ENCODE peak calls at places on chromosome 18, in six cellular contexts. One of them, this sample, is unnamed.

GRCh38 chr18:79519751-79520472 is 124.2 kb downstream of the NFATC1 start:
- DNase-seq in IMR-90: peak
- DNase-seq in endothelial cell: peak
- DNase-seq in thoracic aorta: no peak
- DNase-seq in OCI-LY7: peak
- DNase-seq in adrenal gland: peak
- DNase-seq in this sample: no peak

GRCh38 chr18:42578781-42579180 is 536.7 kb downstream of the RIT2 start:
- DNase-seq in IMR-90: no peak
- DNase-seq in endothelial cell: no peak
- DNase-seq in thoracic aorta: no peak
- DNase-seq in OCI-LY7: no peak
- DNase-seq in adrenal gland: no peak
- DNase-seq in this sample: no peak

GRCh38 chr18:56127322-56128099 is 510.9 kb downstream of the TXNL1 start:
- DNase-seq in IMR-90: no peak
- DNase-seq in endothelial cell: no peak
- DNase-seq in thoracic aorta: no peak
- DNase-seq in OCI-LY7: no peak
- DNase-seq in adrenal gland: no peak
- DNase-seq in this sample: no peak

GRCh38 chr18:59067873-59068272 is 71.8 kb upstream of the SEC11C start:
- DNase-seq in IMR-90: peak
- DNase-seq in endothelial cell: peak
- DNase-seq in thoracic aorta: no peak
- DNase-seq in OCI-LY7: peak
- DNase-seq in adrenal gland: no peak
- DNase-seq in this sample: no peak

GRCh38 chr18:26536032-26536431 is 12.3 kb downstream of the KCTD1 start:
- DNase-seq in IMR-90: no peak
- DNase-seq in endothelial cell: no peak
- DNase-seq in thoracic aorta: no peak
- DNase-seq in OCI-LY7: no peak
- DNase-seq in adrenal gland: no peak
- DNase-seq in this sample: no peak

GRCh38 chr18:10500038-10500437 is 25.8 kb upstream of the NAPG start:
- DNase-seq in IMR-90: no peak
- DNase-seq in endothelial cell: no peak
- DNase-seq in thoracic aorta: no peak
- DNase-seq in OCI-LY7: no peak
- DNase-seq in adrenal gland: no peak
- DNase-seq in this sample: no peak

GRCh38 chr18:78986018-78986481 is 6.4 kb downstream of the SALL3 start:
- DNase-seq in IMR-90: no peak
- DNase-seq in endothelial cell: peak
- DNase-seq in thoracic aorta: no peak
- DNase-seq in OCI-LY7: peak
- DNase-seq in adrenal gland: no peak
- DNase-seq in this sample: no peak

GRCh38 chr18:9859232-9859631 is 26.5 kb upstream of the TXNDC2 start:
- DNase-seq in IMR-90: no peak
- DNase-seq in endothelial cell: no peak
- DNase-seq in thoracic aorta: no peak
- DNase-seq in OCI-LY7: no peak
- DNase-seq in adrenal gland: no peak
- DNase-seq in this sample: no peak

GRCh38 chr18:34342960-34343359 is 118.2 kb upstream of the NOL4 start:
- DNase-seq in IMR-90: peak
- DNase-seq in endothelial cell: no peak
- DNase-seq in thoracic aorta: no peak
- DNase-seq in OCI-LY7: no peak
- DNase-seq in adrenal gland: no peak
- DNase-seq in this sample: no peak

GRCh38 chr18:78542204-78542603 is 437.4 kb upstream of the SALL3 start:
- DNase-seq in IMR-90: no peak
- DNase-seq in endothelial cell: no peak
- DNase-seq in thoracic aorta: no peak
- DNase-seq in OCI-LY7: no peak
- DNase-seq in adrenal gland: peak
- DNase-seq in this sample: no peak

GRCh38 chr18:3447035-3447894 is 2.7 kb upstream of the TGIF1 start:
- DNase-seq in IMR-90: peak
- DNase-seq in endothelial cell: peak
- DNase-seq in thoracic aorta: no peak
- DNase-seq in OCI-LY7: no peak
- DNase-seq in adrenal gland: peak
- DNase-seq in this sample: peak

GRCh38 chr18:24414349-24415003 is 12.0 kb upstream of the IMPACT start:
- DNase-seq in IMR-90: no peak
- DNase-seq in endothelial cell: no peak
- DNase-seq in thoracic aorta: no peak
- DNase-seq in OCI-LY7: no peak
- DNase-seq in adrenal gland: no peak
- DNase-seq in this sample: no peak

GRCh38 chr18:58222439-58223125 is 178.6 kb downstream of the NEDD4L start:
- DNase-seq in IMR-90: peak
- DNase-seq in endothelial cell: no peak
- DNase-seq in thoracic aorta: no peak
- DNase-seq in OCI-LY7: no peak
- DNase-seq in adrenal gland: no peak
- DNase-seq in this sample: no peak

GRCh38 chr18:75830848-75831247 is 403.3 kb upstream of the SMIM21 start:
- DNase-seq in IMR-90: no peak
- DNase-seq in endothelial cell: no peak
- DNase-seq in thoracic aorta: no peak
- DNase-seq in OCI-LY7: no peak
- DNase-seq in adrenal gland: no peak
- DNase-seq in this sample: no peak

GRCh38 chr18:74570266-74570665 is 27.4 kb upstream of the ZNF407 start:
- DNase-seq in IMR-90: no peak
- DNase-seq in endothelial cell: no peak
- DNase-seq in thoracic aorta: no peak
- DNase-seq in OCI-LY7: no peak
- DNase-seq in adrenal gland: peak
- DNase-seq in this sample: no peak

GRCh38 chr18:3015851-3016250 is 2.9 kb upstream of the LPIN2 start:
- DNase-seq in IMR-90: no peak
- DNase-seq in endothelial cell: no peak
- DNase-seq in thoracic aorta: no peak
- DNase-seq in OCI-LY7: no peak
- DNase-seq in adrenal gland: no peak
- DNase-seq in this sample: no peak

GRCh38 chr18:22741318-22741717 is 191.8 kb upstream of the RBBP8 start:
- DNase-seq in IMR-90: no peak
- DNase-seq in endothelial cell: no peak
- DNase-seq in thoracic aorta: no peak
- DNase-seq in OCI-LY7: no peak
- DNase-seq in adrenal gland: no peak
- DNase-seq in this sample: no peak

GRCh38 chr18:70243131-70243530 is 37.6 kb upstream of the RTTN start:
- DNase-seq in IMR-90: no peak
- DNase-seq in endothelial cell: no peak
- DNase-seq in thoracic aorta: no peak
- DNase-seq in OCI-LY7: no peak
- DNase-seq in adrenal gland: no peak
- DNase-seq in this sample: no peak

GRCh38 chr18:4586729-4587128 is 131.6 kb upstream of the DLGAP1 start:
- DNase-seq in IMR-90: no peak
- DNase-seq in endothelial cell: no peak
- DNase-seq in thoracic aorta: no peak
- DNase-seq in OCI-LY7: no peak
- DNase-seq in adrenal gland: no peak
- DNase-seq in this sample: no peak

GRCh38 chr18:5941869-5942268 is 46.5 kb upstream of the TMEM200C start:
- DNase-seq in IMR-90: no peak
- DNase-seq in endothelial cell: no peak
- DNase-seq in thoracic aorta: no peak
- DNase-seq in OCI-LY7: no peak
- DNase-seq in adrenal gland: no peak
- DNase-seq in this sample: no peak

GRCh38 chr18:47772374-47773248 is 157.8 kb downstream of the SMAD2 start:
- DNase-seq in IMR-90: peak
- DNase-seq in endothelial cell: peak
- DNase-seq in thoracic aorta: no peak
- DNase-seq in OCI-LY7: peak
- DNase-seq in adrenal gland: peak
- DNase-seq in this sample: peak

GRCh38 chr18:64618390-64618789 is 469.5 kb upstream of the LINC00305 start:
- DNase-seq in IMR-90: no peak
- DNase-seq in endothelial cell: no peak
- DNase-seq in thoracic aorta: no peak
- DNase-seq in OCI-LY7: no peak
- DNase-seq in adrenal gland: no peak
- DNase-seq in this sample: no peak

GRCh38 chr18:63267990-63268721 is 51.4 kb downstream of the BCL2 start:
- DNase-seq in IMR-90: no peak
- DNase-seq in endothelial cell: no peak
- DNase-seq in thoracic aorta: no peak
- DNase-seq in OCI-LY7: no peak
- DNase-seq in adrenal gland: no peak
- DNase-seq in this sample: peak

GRCh38 chr18:30705943-30706342 is 336.6 kb downstream of the DSC3 start:
- DNase-seq in IMR-90: no peak
- DNase-seq in endothelial cell: no peak
- DNase-seq in thoracic aorta: no peak
- DNase-seq in OCI-LY7: no peak
- DNase-seq in adrenal gland: no peak
- DNase-seq in this sample: no peak

GRCh38 chr18:47604041-47604440 is 326.4 kb downstream of the SMAD2 start:
- DNase-seq in IMR-90: no peak
- DNase-seq in endothelial cell: no peak
- DNase-seq in thoracic aorta: no peak
- DNase-seq in OCI-LY7: no peak
- DNase-seq in adrenal gland: no peak
- DNase-seq in this sample: no peak

GRCh38 chr18:2903006-2903405 is 56.2 kb downstream of the EMILIN2 start:
- DNase-seq in IMR-90: peak
- DNase-seq in endothelial cell: no peak
- DNase-seq in thoracic aorta: no peak
- DNase-seq in OCI-LY7: no peak
- DNase-seq in adrenal gland: no peak
- DNase-seq in this sample: no peak

GRCh38 chr18:41938445-41938844 is 16.6 kb upstream of the PIK3C3 start:
- DNase-seq in IMR-90: peak
- DNase-seq in endothelial cell: no peak
- DNase-seq in thoracic aorta: no peak
- DNase-seq in OCI-LY7: no peak
- DNase-seq in adrenal gland: no peak
- DNase-seq in this sample: no peak

GRCh38 chr18:38262666-38263065 is 697.1 kb upstream of the CELF4 start:
- DNase-seq in IMR-90: no peak
- DNase-seq in endothelial cell: no peak
- DNase-seq in thoracic aorta: no peak
- DNase-seq in OCI-LY7: no peak
- DNase-seq in adrenal gland: no peak
- DNase-seq in this sample: no peak

GRCh38 chr18:59986139-59986538 is 86.3 kb downstream of the PMAIP1 start:
- DNase-seq in IMR-90: no peak
- DNase-seq in endothelial cell: no peak
- DNase-seq in thoracic aorta: no peak
- DNase-seq in OCI-LY7: no peak
- DNase-seq in adrenal gland: no peak
- DNase-seq in this sample: no peak

GRCh38 chr18:23257153-23257552 is 121.9 kb downstream of the CABLES1 start:
- DNase-seq in IMR-90: no peak
- DNase-seq in endothelial cell: no peak
- DNase-seq in thoracic aorta: no peak
- DNase-seq in OCI-LY7: no peak
- DNase-seq in adrenal gland: no peak
- DNase-seq in this sample: no peak

GRCh38 chr18:75735291-75735690 is 307.8 kb upstream of the SMIM21 start:
- DNase-seq in IMR-90: no peak
- DNase-seq in endothelial cell: no peak
- DNase-seq in thoracic aorta: no peak
- DNase-seq in OCI-LY7: no peak
- DNase-seq in adrenal gland: no peak
- DNase-seq in this sample: no peak

GRCh38 chr18:47749195-47749973 is 181.1 kb downstream of the SMAD2 start:
- DNase-seq in IMR-90: peak
- DNase-seq in endothelial cell: peak
- DNase-seq in thoracic aorta: peak
- DNase-seq in OCI-LY7: peak
- DNase-seq in adrenal gland: peak
- DNase-seq in this sample: peak

GRCh38 chr18:61957801-61958516 is 65.2 kb upstream of the RNF152 start:
- DNase-seq in IMR-90: peak
- DNase-seq in endothelial cell: no peak
- DNase-seq in thoracic aorta: no peak
- DNase-seq in OCI-LY7: no peak
- DNase-seq in adrenal gland: no peak
- DNase-seq in this sample: no peak
- TF ChIP-seq CTCF in IMR-90: peak
- TF ChIP-seq CTCF in endothelial cell: no peak
- TF ChIP-seq CTCF in thoracic aorta: no peak
- TF ChIP-seq CTCF in OCI-LY7: no peak
- TF ChIP-seq CTCF in adrenal gland: no peak
- TF ChIP-seq CTCF in this sample: no peak

GRCh38 chr18:28999711-29000110 is 822.8 kb upstream of the CDH2 start:
- DNase-seq in IMR-90: peak
- DNase-seq in endothelial cell: no peak
- DNase-seq in thoracic aorta: no peak
- DNase-seq in OCI-LY7: no peak
- DNase-seq in adrenal gland: no peak
- DNase-seq in this sample: no peak

GRCh38 chr18:28995319-28995718 is 818.4 kb upstream of the CDH2 start:
- DNase-seq in IMR-90: peak
- DNase-seq in endothelial cell: no peak
- DNase-seq in thoracic aorta: no peak
- DNase-seq in OCI-LY7: no peak
- DNase-seq in adrenal gland: no peak
- DNase-seq in this sample: no peak
- TF ChIP-seq CTCF in IMR-90: peak
- TF ChIP-seq CTCF in endothelial cell: no peak
- TF ChIP-seq CTCF in thoracic aorta: no peak
- TF ChIP-seq CTCF in OCI-LY7: no peak
- TF ChIP-seq CTCF in adrenal gland: no peak
- TF ChIP-seq CTCF in this sample: no peak

DNA sequence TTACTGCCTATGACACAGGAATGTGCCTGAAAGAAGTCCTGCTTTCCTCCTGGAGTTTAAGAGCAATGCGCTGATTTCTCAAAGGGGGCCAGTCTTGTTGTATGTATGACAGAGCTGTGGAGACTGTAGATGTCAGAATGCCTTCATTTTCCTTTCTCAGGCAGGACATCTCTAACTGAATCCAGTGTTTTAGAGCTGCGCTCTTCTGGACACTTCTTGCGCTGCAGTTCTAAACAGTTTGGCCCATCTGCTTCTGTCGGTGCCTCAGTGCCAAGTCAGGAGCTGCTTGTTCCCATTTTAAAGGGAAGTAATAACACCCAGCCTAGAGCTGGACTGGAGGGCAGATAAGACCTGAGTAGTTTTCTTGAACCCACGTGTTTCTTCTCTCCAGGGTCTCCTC is 91.4 kb downstream of the ESCO1 start:
- DNase-seq in IMR-90: no peak
- DNase-seq in endothelial cell: no peak
- DNase-seq in thoracic aorta: no peak
- DNase-seq in OCI-LY7: no peak
- DNase-seq in adrenal gland: no peak
- DNase-seq in this sample: no peak
- TF ChIP-seq CTCF in IMR-90: no peak
- TF ChIP-seq CTCF in endothelial cell: no peak
- TF ChIP-seq CTCF in thoracic aorta: no peak
- TF ChIP-seq CTCF in OCI-LY7: peak
- TF ChIP-seq CTCF in adrenal gland: no peak
- TF ChIP-seq CTCF in this sample: no peak

GRCh38 chr18:35998967-35999366 is 26.5 kb downstream of the RMP24 start:
- DNase-seq in IMR-90: no peak
- DNase-seq in endothelial cell: no peak
- DNase-seq in thoracic aorta: no peak
- DNase-seq in OCI-LY7: peak
- DNase-seq in adrenal gland: no peak
- DNase-seq in this sample: no peak
- TF ChIP-seq CTCF in IMR-90: peak
- TF ChIP-seq CTCF in endothelial cell: peak
- TF ChIP-seq CTCF in thoracic aorta: no peak
- TF ChIP-seq CTCF in OCI-LY7: peak
- TF ChIP-seq CTCF in adrenal gland: peak
- TF ChIP-seq CTCF in this sample: no peak

This sample was measured in GM20000.